ENCODE peak calls at places on chromosomes 6 and 20, in eight cellular contexts. F, M, O, S, R, E, Q and T are unnamed samples.

GRCh38 chr6:111880181-111880944 is 7.1 kb upstream of the FYN start:
- DNase-seq in F (peak), O (no peak), M (no peak), Q (no peak), E (peak), S (no peak), R (no peak), T (no peak)

GRCh38 chr20:5877128-5877527 is 73.2 kb downstream of the TRMT6 start:
- DNase-seq in M (no peak), Q (no peak), F (no peak), S (no peak), E (no peak), R (no peak), O (no peak), T (no peak)

GRCh38 chr20:5056801-5057599 is 55.7 kb upstream of the SLC23A2 start:
- DNase-seq in E (peak), Q (peak), S (peak), O (no peak), R (peak), M (peak), F (peak), T (peak)

GRCh38 chr20:39775110-39775509 is 813.0 kb downstream of the DHX35 start:
- DNase-seq in O (no peak), M (peak), Q (no peak), E (peak), S (no peak), R (no peak), F (peak), T (no peak)

GRCh38 chr20:5714261-5715041 is 35.8 kb upstream of the SHLD1 start:
- DNase-seq in R (peak), S (peak), E (no peak), M (peak), O (no peak), F (no peak), Q (peak), T (peak)

GRCh38 chr20:41497186-41497895 is 120.8 kb downstream of the CHD6 start:
- DNase-seq in S (no peak), R (no peak), M (no peak), E (no peak), F (peak), Q (no peak), O (no peak), T (no peak)

GRCh38 chr6:164048840-164049239 is 634.3 kb downstream of the QKI start:
- DNase-seq in E (no peak), F (peak), S (no peak), Q (no peak), O (no peak), M (no peak), R (no peak), T (no peak)

GRCh38 chr6:129651291-129651691 is 58.7 kb downstream of the ARHGAP18 start:
- DNase-seq in M (no peak), O (no peak), S (no peak), F (no peak), Q (no peak), E (no peak), R (no peak), T (no peak)

GRCh38 chr20:10447028-10447427 is 11.9 kb downstream of the SLX4IP start:
- DNase-seq in Q (no peak), F (peak), M (peak), S (peak), O (no peak), R (peak), E (peak), T (peak)

GRCh38 chr6:166364480-166364879 is 18.3 kb downstream of the MPC1 start:
- DNase-seq in F (no peak), E (no peak), S (no peak), Q (no peak), O (no peak), M (no peak), R (no peak), T (no peak)

GRCh38 chr20:50116368-50116999 is 3.5 kb upstream of the UBE2V1 start:
- DNase-seq in O (no peak), M (no peak), R (no peak), F (no peak), E (no peak), S (no peak), Q (no peak), T (no peak)

GRCh38 chr6:125787791-125788190 is 3.0 kb upstream of the NCOA7 start:
- DNase-seq in Q (no peak), M (peak), E (peak), F (no peak), O (no peak), R (no peak), S (no peak), T (no peak)

GRCh38 chr6:131400782-131401496 is 172.1 kb upstream of the ARG1 start:
- DNase-seq in R (no peak), S (no peak), M (peak), O (no peak), F (no peak), Q (no peak), E (peak), T (no peak)

GRCh38 chr6:42771741-42772100 is 10.1 kb upstream of the BICRAL start:
- DNase-seq in E (no peak), F (no peak), S (no peak), R (peak), O (no peak), Q (no peak), M (no peak), T (no peak)

GRCh38 chr20:48797275-48797825 is 30.4 kb downstream of the PREX1 start:
- DNase-seq in S (no peak), E (no peak), M (peak), Q (no peak), R (no peak), O (no peak), F (no peak), T (no peak)

GRCh38 chr20:38133680-38134426 is 31.2 kb downstream of the TGM2 start:
- DNase-seq in M (no peak), R (no peak), O (no peak), F (no peak), E (no peak), S (no peak), Q (no peak), T (no peak)

GRCh38 chr6:76416821-76417605 is 344.6 kb upstream of the IMPG1 start:
- DNase-seq in F (no peak), E (peak), S (no peak), O (no peak), M (no peak), R (no peak), Q (no peak), T (no peak)

GRCh38 chr20:32473231-32474008 is 111.7 kb downstream of the NOL4L start:
- DNase-seq in Q (no peak), S (no peak), E (no peak), O (peak), R (no peak), M (no peak), F (no peak), T (no peak)

GRCh38 chr6:47098570-47098993 is 56.5 kb upstream of the ADGRF1 start:
- DNase-seq in R (no peak), M (peak), E (peak), O (no peak), Q (no peak), F (no peak), S (no peak), T (no peak)

GRCh38 chr6:14202947-14203346 is 85.4 kb downstream of the CD83 start:
- DNase-seq in F (no peak), S (no peak), R (no peak), Q (no peak), O (no peak), E (peak), M (no peak), T (no peak)

GRCh38 chr6:10482636-10483257 is 38.4 kb upstream of the GCNT2 start:
- DNase-seq in S (no peak), M (no peak), Q (no peak), R (no peak), O (no peak), F (no peak), E (no peak), T (no peak)

GRCh38 chr6:156719720-156720563 is 57.2 kb upstream of the ARID1B start:
- DNase-seq in S (peak), R (peak), E (peak), O (peak), Q (peak), M (peak), F (peak), T (peak)

GRCh38 chr6:149806127-149806526 is 56.6 kb downstream of the PCMT1 start:
- DNase-seq in Q (no peak), O (no peak), F (peak), E (no peak), S (no peak), R (no peak), M (peak), T (no peak)

GRCh38 chr20:54115172-54115854 is 44.9 kb upstream of the BCAS1 start:
- DNase-seq in M (peak), R (no peak), F (peak), S (no peak), E (no peak), O (no peak), Q (no peak), T (no peak)

GRCh38 chr6:155216312-155217028 is 47.3 kb upstream of the CLDN20 start:
- DNase-seq in R (no peak), S (no peak), F (no peak), M (no peak), O (no peak), E (no peak), Q (no peak), T (no peak)

GRCh38 chr6:89950446-89950845 is 56.2 kb downstream of the GJA10 start:
- DNase-seq in R (no peak), E (no peak), S (no peak), O (no peak), M (no peak), Q (no peak), F (no peak), T (no peak)

GRCh38 chr6:73085362-73085975 is 139.8 kb downstream of the KHDC1L start:
- DNase-seq in O (no peak), R (no peak), S (peak), M (no peak), E (no peak), Q (no peak), F (peak), T (no peak)

GRCh38 chr6:15780437-15780836 is 117.6 kb upstream of the DTNBP1 start:
- DNase-seq in R (no peak), M (no peak), E (no peak), F (no peak), S (no peak), Q (no peak), O (no peak), T (no peak)

GRCh38 chr20:62287759-62288534 is 14.8 kb upstream of the ADRM1 start:
- DNase-seq in O (no peak), S (no peak), Q (no peak), R (no peak), E (peak), F (no peak), M (no peak), T (no peak)

GRCh38 chr20:10674684-10675455 is 1.1 kb upstream of the JAG1 start:
- DNase-seq in O (peak), M (peak), E (peak), S (peak), Q (no peak), F (peak), R (peak), T (peak)

GRCh38 chr6:136771306-136771705 is 21.0 kb downstream of the MAP3K5 start:
- DNase-seq in E (no peak), M (no peak), O (no peak), S (no peak), F (no peak), Q (no peak), R (no peak), T (no peak)

GRCh38 chr6:94026575-94026974 is 607.2 kb upstream of the EPHA7 start:
- DNase-seq in M (no peak), R (no peak), F (no peak), E (no peak), O (no peak), S (no peak), Q (no peak), T (no peak)